ENCODE peak calls at places on chromosomes 11 and 22, in four cellular contexts. W is upper lobe of left lung; I is activated T-helper 1 cell treated with anti-CD3 and anti-CD28 coated beads, Interleukin-12 subunit alpha, Interleukin-12 subunit beta, Interleukin-2, Interleukin-4 antibody, amounts not matched to agents 30 ng/mL and 10 ng/mL and 1 ng/mL, durations not matched to agents 14 hours and 24 hours and 36 hours; C is NCI-H146. H is an unnamed sample.

GRCh38 chr11:62652156-62653006 is 721 bp downstream of the INTS5 start:
- DNase-seq in C (no peak), W (no peak), I (no peak), H (no peak)

GRCh38 chr11:31619980-31620379 is 110.4 kb downstream of the ELP4 start:
- DNase-seq in W (no peak), I (no peak), C (no peak), H (no peak)

GRCh38 chr11:30935861-30936260 is 349.7 kb upstream of the MPPED2 start:
- DNase-seq in C (no peak), I (no peak), W (no peak), H (no peak)

GRCh38 chr11:5499671-5500070 is 10.1 kb downstream of the UBQLN3 start:
- DNase-seq in I (no peak), W (no peak), C (no peak), H (no peak)

GRCh38 chr11:99682171-99682570 is 661.4 kb downstream of the CNTN5 start:
- DNase-seq in C (no peak), I (no peak), W (no peak), H (no peak)

GRCh38 chr11:11732116-11732515 is 109.7 kb upstream of the USP47 start:
- DNase-seq in I (no peak), W (no peak), C (no peak), H (no peak)

GRCh38 chr22:43862074-43862881 is at the start of gene SULT4A1:
- DNase-seq in W (peak), C (peak), I (no peak), H (no peak)

GRCh38 chr11:73221996-73222395 is 3.9 kb downstream of the P2RY2 start:
- DNase-seq in W (no peak), C (no peak), I (no peak), H (peak)

GRCh38 chr22:39959640-39960447 is at the start of gene TMA7B:
- DNase-seq in I (peak), W (peak), C (peak), H (peak)

GRCh38 chr11:78893996-78894395 is 319.3 kb upstream of the NARS2 start:
- DNase-seq in I (no peak), W (no peak), C (no peak), H (no peak)

GRCh38 chr22:41862160-41862529 is 29.2 kb downstream of the SREBF2 start:
- DNase-seq in I (peak), C (no peak), W (no peak), H (no peak)

GRCh38 chr11:73175551-73176144 is 33.5 kb upstream of the FCHSD2 start:
- DNase-seq in C (no peak), I (no peak), W (no peak), H (no peak)

GRCh38 chr22:39364646-39365405 is 15.0 kb downstream of the SYNGR1 start:
- DNase-seq in C (no peak), W (no peak), I (no peak), H (no peak)

GRCh38 chr11:13128381-13128780 is 119.3 kb downstream of the RASSF10 start:
- DNase-seq in I (no peak), C (no peak), W (no peak), H (no peak)

GRCh38 chr11:80388133-80388532 is 947.3 kb upstream of the TENM4 start:
- DNase-seq in I (no peak), C (no peak), W (no peak), H (no peak)

GRCh38 chr11:33904128-33904527 is 12.3 kb upstream of the LMO2 start:
- DNase-seq in W (no peak), C (no peak), I (no peak), H (no peak)

GRCh38 chr11:17476317-17477083 is at the start of gene ABCC8:
- DNase-seq in W (peak), I (no peak), C (peak), H (no peak)

GRCh38 chr11:4072668-4073285 is 21.8 kb upstream of the RRM1 start:
- DNase-seq in I (peak), W (no peak), C (peak), H (no peak)